ENCODE peak calls at places on chromosome 21, in four cellular contexts. F is prostate gland, Z is HCT116, B is upper lobe of left lung. N is an unnamed sample.

GRCh38 chr21:36647279-36648093 is 51.4 kb upstream of the SIM2 start:
- DNase-seq in F (no peak), Z (no peak), B (no peak), N (no peak)

GRCh38 chr21:36337099-36337509 is 17.1 kb downstream of the MORC3 start:
- DNase-seq in F (peak), Z (no peak), B (no peak), N (no peak)

GRCh38 chr21:28688381-28688780 is 304.3 kb downstream of the LTN1 start:
- DNase-seq in F (no peak), Z (no peak), B (no peak), N (no peak)

GRCh38 chr21:25370311-25370744 is 237.0 kb downstream of the MRPL39 start:
- DNase-seq in F (no peak), Z (no peak), B (no peak), N (no peak)

GRCh38 chr21:31592501-31592900 is 67.0 kb upstream of the SOD1 start:
- DNase-seq in F (no peak), Z (no peak), B (no peak), N (no peak)

GRCh38 chr21:41141031-41141457 is 26.9 kb upstream of the BACE2 start:
- DNase-seq in F (peak), Z (no peak), B (no peak), N (no peak)

GRCh38 chr21:33121715-33122475 is 52.0 kb downstream of the OLIG1 start:
- DNase-seq in F (peak), Z (peak), B (no peak), N (no peak)

GRCh38 chr21:33496345-33496744 is 4.8 kb upstream of the DNAJC28 start:
- DNase-seq in F (no peak), Z (no peak), B (no peak), N (no peak)

GRCh38 chr21:37365657-37366487 is 701 bp upstream of the DYRK1A start:
- DNase-seq in F (peak), Z (no peak), B (peak), N (no peak)

GRCh38 chr21:31220567-31220966 is 123.5 kb downstream of the TIAM1 start:
- DNase-seq in F (no peak), Z (no peak), B (no peak), N (no peak)

GRCh38 chr21:16800536-16800935 is 712.3 kb upstream of the CXADR start:
- DNase-seq in F (no peak), Z (no peak), B (no peak), N (no peak)

GRCh38 chr21:25733859-25734653 is 648 bp downstream of the ATP5PF start:
- DNase-seq in F (no peak), Z (no peak), B (peak), N (no peak)

GRCh38 chr21:42373181-42373907 is 7.0 kb upstream of the TFF1 start:
- DNase-seq in F (no peak), Z (no peak), B (peak), N (no peak)
- TF ChIP-seq POLR2AphosphoS5 in F (no peak), Z (no peak), B (no peak), N (no peak)

DNA sequence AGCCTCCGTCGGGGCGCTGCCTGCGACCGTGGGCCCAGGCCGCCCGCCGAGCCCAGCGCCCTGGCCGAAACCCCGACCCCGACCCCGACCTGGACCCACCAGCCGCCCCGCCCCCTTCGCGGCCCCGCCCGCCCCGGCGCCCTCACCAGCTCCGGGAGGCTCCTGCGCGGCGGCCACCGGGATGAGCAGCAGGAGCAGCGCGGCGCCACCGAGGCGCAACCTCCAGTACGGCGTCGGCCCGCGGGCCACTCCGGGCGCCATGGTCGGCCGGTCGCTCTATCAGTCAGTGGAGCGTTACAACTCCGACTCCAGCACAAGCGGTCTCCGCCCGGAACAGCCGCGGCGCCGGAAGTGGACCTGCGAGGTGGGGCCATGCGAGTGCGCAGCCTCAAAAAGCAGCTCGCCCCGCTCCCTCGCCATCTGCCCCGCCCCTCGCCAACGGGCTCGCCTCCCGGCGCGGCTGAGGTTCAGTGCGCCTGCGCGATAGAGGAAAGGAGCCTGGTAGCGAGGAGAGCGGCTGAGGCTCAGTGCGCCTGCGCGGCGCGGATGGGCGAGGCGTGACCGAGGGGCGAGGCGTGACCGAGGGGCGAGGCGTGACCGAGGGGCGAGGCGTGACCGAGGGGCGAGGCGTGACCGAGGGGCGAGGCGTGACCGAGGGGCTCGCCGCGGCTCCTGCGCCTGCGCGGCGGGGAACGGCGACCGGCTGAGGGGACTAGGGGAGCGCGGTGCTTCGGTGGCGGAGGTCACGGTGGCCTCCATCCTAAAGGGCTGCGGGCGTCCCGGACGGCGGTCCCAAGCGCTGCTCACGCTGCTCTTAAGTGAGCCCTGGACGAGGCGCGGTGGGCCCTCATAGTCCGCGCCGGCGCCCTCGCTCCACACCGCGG is at the start of gene PTTG1IP:
- DNase-seq in F (peak), Z (peak), B (peak), N (peak)
- TF ChIP-seq POLR2A in F (peak), Z (peak), B (peak), N (peak)

GRCh38 chr21:42231761-42232160 is 12.8 kb downstream of the ABCG1 start:
- DNase-seq in F (no peak), Z (no peak), B (no peak), N (no peak)
- TF ChIP-seq POLR2AphosphoS5 in F (no peak), Z (no peak), B (no peak), N (no peak)

DNA sequence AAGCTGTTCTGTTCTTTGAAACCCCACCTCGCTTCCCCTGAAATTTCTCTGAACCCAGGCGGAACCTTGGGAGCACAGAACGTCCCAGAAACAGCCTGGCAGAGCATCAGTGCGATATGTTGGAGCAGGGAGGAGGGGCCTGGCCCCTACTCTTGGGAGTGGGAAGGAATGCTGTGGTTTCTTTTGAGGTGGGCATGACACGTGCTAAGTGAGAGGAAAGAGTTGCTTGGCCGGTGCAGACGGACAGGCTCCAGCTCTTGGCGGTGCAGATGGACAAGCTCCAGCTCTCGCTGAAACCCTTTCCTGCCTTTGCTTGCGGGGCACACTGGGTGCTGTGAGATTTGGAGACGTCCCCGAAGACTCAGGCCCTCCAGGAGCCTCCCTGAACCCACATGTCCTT is 15.9 kb downstream of the PDXK start:
- DNase-seq in F (peak), Z (no peak), B (no peak), N (no peak)
- TF ChIP-seq POLR2A in F (no peak), Z (no peak), B (no peak), N (no peak)

DNA sequence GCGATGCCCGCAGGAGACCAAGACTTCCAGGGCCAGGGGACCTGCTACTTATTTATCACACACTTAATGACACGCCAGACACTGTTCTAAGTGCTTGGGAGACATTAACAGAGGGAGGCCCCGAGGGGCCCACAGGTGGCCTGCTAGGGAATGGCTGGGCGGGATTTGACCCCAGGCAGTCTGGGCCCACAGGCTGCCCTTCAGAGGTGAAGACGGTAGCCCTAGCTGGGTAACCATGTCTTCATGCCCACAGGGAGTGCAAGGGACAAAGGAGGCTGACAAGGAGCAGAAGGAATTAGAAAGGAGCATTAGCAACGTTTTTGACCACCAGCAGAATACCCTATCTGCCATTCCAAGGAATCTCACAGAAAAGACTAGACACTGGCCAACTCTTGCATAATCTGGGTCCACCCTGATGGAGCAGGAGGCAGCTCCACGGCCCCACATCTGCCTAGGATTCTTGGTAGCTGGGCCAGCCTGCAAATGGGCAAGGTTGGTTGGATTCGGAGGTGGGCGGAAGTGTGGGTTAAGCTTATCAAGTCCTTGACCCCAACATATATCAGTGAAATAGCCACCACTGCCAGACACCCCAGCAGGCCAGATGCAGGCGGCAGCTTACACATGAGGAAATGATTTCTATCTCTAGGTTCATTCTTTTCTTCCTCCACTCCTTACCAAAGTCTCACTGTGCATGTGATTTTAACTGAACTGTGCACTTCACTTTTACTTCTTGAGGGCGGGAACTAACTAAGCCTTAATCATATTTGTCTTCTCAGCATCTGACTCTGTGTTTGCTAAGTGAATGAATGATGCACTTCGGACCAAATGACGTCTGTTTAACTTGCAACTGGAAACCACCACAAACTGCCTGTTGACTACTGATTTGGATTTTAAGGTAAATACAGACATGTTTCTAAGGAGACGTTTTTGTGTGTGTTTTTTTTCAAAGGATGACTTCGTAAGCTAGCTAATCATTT is 3.4 kb upstream of the ETS2 start:
- DNase-seq in F (no peak), Z (no peak), B (no peak), N (no peak)
- TF ChIP-seq POLR2AphosphoS5 in F (no peak), Z (no peak), B (no peak), N (no peak)

DNA sequence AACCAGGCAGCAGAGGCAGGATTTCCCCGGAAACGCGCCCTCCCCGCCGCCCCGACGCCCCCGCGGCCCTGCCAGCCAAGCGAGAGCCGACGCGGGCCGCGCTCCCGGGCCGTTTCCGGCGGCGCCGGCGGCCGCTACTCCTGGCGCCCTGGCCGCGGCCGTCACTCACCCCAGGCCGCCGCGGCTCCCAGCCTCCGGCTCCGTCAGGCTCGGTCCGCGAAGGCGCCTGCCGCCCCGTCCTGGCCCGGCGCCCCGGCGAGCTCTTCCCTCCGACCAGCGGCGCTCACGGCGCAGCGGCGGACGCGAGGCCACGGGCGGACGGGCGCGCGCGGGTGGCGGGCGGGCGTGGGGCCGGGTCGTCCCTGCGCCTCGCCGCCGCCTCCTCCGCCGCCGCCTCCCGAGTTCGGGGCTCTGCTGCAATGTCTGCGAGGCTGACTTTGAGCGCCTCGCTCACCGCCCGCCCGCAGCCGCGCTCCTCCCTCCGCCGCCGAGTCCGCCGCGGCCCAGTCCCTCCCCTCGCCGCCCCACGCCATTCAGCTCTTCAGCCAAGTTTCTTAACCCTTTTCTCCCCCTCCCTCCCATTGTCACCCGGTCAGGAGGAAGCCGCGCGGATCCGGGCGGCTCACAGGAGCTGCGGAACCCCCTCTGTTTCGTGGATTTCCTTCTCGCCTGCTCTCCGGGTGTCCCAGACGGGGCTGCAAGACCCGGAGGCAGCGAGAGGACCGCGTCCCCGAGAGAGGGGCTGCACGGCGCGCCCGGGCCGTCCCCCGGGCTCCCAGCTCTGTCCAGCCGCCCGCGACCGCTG is at the start of gene NRIP1:
- DNase-seq in F (peak), Z (no peak), B (peak), N (peak)
- TF ChIP-seq POLR2A in F (peak), Z (no peak), B (peak), N (peak)

GRCh38 chr21:34887729-34888568 is 161.2 kb downstream of the RUNX1 start:
- DNase-seq in F (peak), Z (no peak), B (peak), N (peak)
- TF ChIP-seq POLR2AphosphoS5 in F (no peak), Z (no peak), B (peak), N (no peak)

DNA sequence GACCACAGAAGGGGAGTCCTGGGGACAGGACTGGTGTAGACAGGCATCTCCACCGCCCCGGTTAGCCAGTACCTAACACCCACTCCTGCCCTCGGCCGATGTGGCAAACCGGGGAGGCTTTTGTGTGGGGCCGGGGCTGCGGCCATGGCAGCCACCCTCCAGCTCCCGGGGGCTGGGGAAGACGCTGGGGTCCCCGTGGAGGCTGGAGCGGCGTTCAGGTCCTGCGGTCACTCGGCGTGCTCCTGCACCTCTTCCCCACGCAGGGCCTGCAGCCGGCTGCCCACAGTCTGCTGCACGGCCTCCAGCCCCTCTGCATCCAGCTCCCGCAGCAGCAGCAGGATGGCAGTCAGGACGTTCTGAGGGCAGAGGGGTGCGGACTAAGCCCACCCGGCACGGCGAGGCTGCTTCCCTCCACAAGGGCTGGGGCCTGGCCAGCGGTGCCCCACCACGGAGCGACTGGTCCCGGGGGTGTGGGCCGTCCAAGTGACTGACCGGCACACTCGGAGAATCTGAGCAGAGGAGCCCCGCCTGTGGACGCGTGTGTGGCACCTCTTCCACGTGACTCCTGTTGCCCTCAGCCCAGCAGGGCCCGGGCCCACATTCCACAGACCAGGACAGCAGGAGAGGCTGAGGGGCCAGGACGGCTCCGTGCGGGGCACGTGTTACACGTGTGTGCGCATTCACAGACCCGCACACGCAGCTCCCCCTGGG is 9.1 kb downstream of the CFAP410 start:
- DNase-seq in F (no peak), Z (no peak), B (peak), N (no peak)
- TF ChIP-seq POLR2A in F (no peak), Z (no peak), B (no peak), N (peak)

GRCh38 chr21:45511007-45511406 is 31.2 kb downstream of the SLC19A1 start:
- DNase-seq in F (no peak), Z (no peak), B (peak), N (no peak)

GRCh38 chr21:45511661-45512431 is 30.4 kb downstream of the SLC19A1 start:
- DNase-seq in F (no peak), Z (no peak), B (peak), N (no peak)

GRCh38 chr21:45513003-45513706 is 29.1 kb downstream of the SLC19A1 start:
- DNase-seq in F (peak), Z (no peak), B (peak), N (no peak)

GRCh38 chr21:45513741-45514310 is 28.4 kb downstream of the SLC19A1 start:
- DNase-seq in F (no peak), Z (no peak), B (peak), N (no peak)

GRCh38 chr21:45512626-45513002 is 29.6 kb downstream of the SLC19A1 start:
- DNase-seq in F (no peak), Z (no peak), B (no peak), N (no peak)
- TF ChIP-seq POLR2AphosphoS5 in F (no peak), Z (no peak), B (no peak), N (no peak)

GRCh38 chr21:42834730-42835191 is 44.6 kb downstream of the WDR4 start:
- DNase-seq in F (no peak), Z (no peak), B (peak), N (no peak)
- TF ChIP-seq POLR2A in F (no peak), Z (no peak), B (no peak), N (no peak)

N was measured in GM12892.